ENCODE peak calls at places on chromosomes 5 and 9, in six cellular contexts. C is astrocyte of the cerebellum; E is CD4-positive, CD25-positive, alpha-beta regulatory T cell; H is NCI-H1092 treated with DMSO at 0.1 percent for 48 hours; W is NCI-H1930; S is HT1080. G is an unnamed sample.

GRCh38 chr9:113992994-113993393 is 85.1 kb downstream of the AMBP start:
- DNase-seq in E (no peak), W (no peak), H (no peak), C (no peak), S (no peak), G (peak; percentile 15)

GRCh38 chr5:83751201-83751600 is 30.5 kb upstream of the HAPLN1 start:
- DNase-seq in C (no peak), H (no peak), W (no peak), E (no peak), S (no peak), G (no peak)

GRCh38 chr5:96626956-96627355 is 35.2 kb upstream of the CAST start:
- DNase-seq in W (no peak), C (peak; percentile 95), H (no peak), S (peak; percentile 65), E (no peak), G (no peak)

GRCh38 chr9:113296796-113297558 is 6.2 kb downstream of the RNF183 start:
- DNase-seq in E (no peak), S (no peak), H (no peak), C (no peak), W (no peak), G (no peak)

GRCh38 chr5:154758501-154758900 is 3.3 kb downstream of the LARP1 start:
- DNase-seq in S (no peak), W (no peak), H (no peak), E (no peak), C (no peak), G (no peak)

GRCh38 chr9:133727876-133728441 is 10.2 kb downstream of the SARDH start:
- DNase-seq in W (no peak), H (no peak), E (no peak), C (no peak), S (no peak), G (no peak)

GRCh38 chr5:151592855-151593408 is 1.8 kb upstream of the FAT2 start:
- DNase-seq in E (no peak), H (no peak), S (no peak), C (no peak), W (no peak), G (no peak)

GRCh38 chr9:21556581-21557427 is 74.7 kb upstream of the IFNE start:
- DNase-seq in W (no peak), H (no peak), C (no peak), S (no peak), E (no peak), G (no peak)

GRCh38 chr5:16933337-16933736 is 2.8 kb downstream of the MYO10 start:
- DNase-seq in S (no peak), H (no peak), E (no peak), W (no peak), C (no peak), G (no peak)

GRCh38 chr5:66222455-66222854 is 78.4 kb downstream of the SREK1 start:
- DNase-seq in W (no peak), S (no peak), H (no peak), E (no peak), C (no peak), G (no peak)

GRCh38 chr5:150763023-150763793 is 4.4 kb upstream of the DCTN4 start:
- DNase-seq in C (peak; percentile 33), E (no peak), S (peak; percentile 81), H (peak; percentile 12), W (no peak), G (no peak)

GRCh38 chr9:97563458-97564135 is 62.1 kb downstream of the TMOD1 start:
- DNase-seq in C (no peak), W (no peak), E (no peak), S (no peak), H (peak; percentile 6), G (no peak)

GRCh38 chr9:131441441-131441840 is 47.6 kb downstream of the PRRC2B start:
- DNase-seq in E (no peak), W (no peak), S (no peak), C (no peak), H (no peak), G (peak; percentile 61)

GRCh38 chr9:32550046-32550608 is 2.0 kb upstream of the SMIM27 start:
- DNase-seq in H (peak; percentile 38), C (no peak), E (no peak), S (peak; percentile 26), W (peak; percentile 64), G (peak; percentile 5)

GRCh38 chr9:99305820-99306811 is 84.0 kb downstream of the SEC61B start:
- DNase-seq in S (no peak), W (no peak), H (no peak), E (no peak), C (no peak), G (no peak)

GRCh38 chr9:76655121-76655531 is 109.1 kb upstream of the PCA3 start:
- DNase-seq in W (no peak), C (no peak), S (peak; percentile 21), E (no peak), H (no peak), G (no peak)

GRCh38 chr9:75866273-75866871 is 24.1 kb upstream of the PCSK5 start:
- DNase-seq in S (peak; percentile 7), C (peak; percentile 61), H (peak; percentile 37), W (peak; percentile 64), E (peak; percentile 39), G (no peak)

GRCh38 chr9:137558127-137558526 is 6.4 kb downstream of the MRPL41 start:
- DNase-seq in E (no peak), W (no peak), H (no peak), S (no peak), C (no peak), G (no peak)

GRCh38 chr5:175887463-175887862 is 16.1 kb downstream of the CPLX2 start:
- DNase-seq in E (no peak), S (no peak), W (no peak), C (no peak), H (peak; percentile 14), G (no peak)

GRCh38 chr5:57298985-57299491 is 125.2 kb downstream of the GPBP1 start:
- DNase-seq in H (peak; percentile 28), W (no peak), E (peak; percentile 73), S (peak; percentile 84), C (peak; percentile 85), G (peak; percentile 66)

GRCh38 chr9:7137040-7137439 is 379.3 kb downstream of the KDM4C start:
- DNase-seq in E (no peak), W (no peak), C (no peak), H (no peak), S (no peak), G (no peak)

GRCh38 chr9:19498015-19498414 is 89.2 kb downstream of the ACER2 start:
- DNase-seq in S (no peak), E (no peak), W (no peak), C (no peak), H (no peak), G (no peak)

GRCh38 chr9:112174223-112174964 is 703 bp downstream of the SUSD1 start:
- DNase-seq in W (no peak), E (peak; percentile 73), S (peak; percentile 52), H (peak; percentile 70), C (no peak), G (peak; percentile 66)

GRCh38 chr9:16032799-16033198 is 480.0 kb downstream of the CCDC171 start:
- DNase-seq in E (no peak), C (peak; percentile 53), S (peak; percentile 81), H (no peak), W (no peak), G (no peak)

GRCh38 chr5:175285263-175285662 is 158.7 kb downstream of the DRD1 start:
- DNase-seq in H (no peak), S (no peak), E (no peak), C (peak; percentile 22), W (no peak), G (no peak)

GRCh38 chr9:27529316-27530278 is at the start of gene MOB3B:
- DNase-seq in H (peak; percentile 85), E (peak; percentile 69), C (peak; percentile 27), W (peak; percentile 53), S (peak; percentile 67), G (peak; percentile 81)

GRCh38 chr5:139378101-139378825 is 4.8 kb downstream of the SLC23A1 start:
- DNase-seq in S (no peak), W (no peak), E (no peak), C (no peak), H (no peak), G (no peak)

GRCh38 chr9:129932303-129933151 is 97.3 kb downstream of the USP20 start:
- DNase-seq in E (no peak), H (no peak), C (no peak), W (no peak), S (no peak), G (no peak)

GRCh38 chr9:106954562-106954961 is 91.6 kb downstream of the ZNF462 start:
- DNase-seq in H (no peak), S (no peak), C (no peak), W (no peak), E (no peak), G (no peak)

GRCh38 chr5:14171621-14172020 is 28.5 kb downstream of the TRIO start:
- DNase-seq in H (no peak), C (no peak), S (no peak), E (no peak), W (no peak), G (no peak)

GRCh38 chr9:127730799-127731410 is 4.2 kb downstream of the TOR2A start:
- DNase-seq in E (no peak), S (no peak), C (no peak), W (no peak), H (no peak), G (no peak)

GRCh38 chr5:34930527-34930844 is 1.1 kb downstream of the DNAJC21 start:
- DNase-seq in E (no peak), W (no peak), S (no peak), C (no peak), H (no peak), G (no peak)

GRCh38 chr9:99445377-99445891 is 223.4 kb downstream of the SEC61B start:
- DNase-seq in H (no peak), S (peak; percentile 80), C (peak; percentile 29), W (no peak), E (no peak), G (no peak)